ENCODE peak calls at places on chromosome 7, in four cellular contexts. K is fibroblast of the aortic adventitia, R is kidney epithelial cell, B is NCI-H748 treated with DMSO at 0.1 percent for 48 hours. Q is an unnamed sample.

GRCh38 chr7:16836481-16836880 is 31.7 kb upstream of the AGR2 start:
- DNase-seq in K (no peak), R (no peak), B (no peak), Q (no peak)

GRCh38 chr7:132463922-132464321 is 112.3 kb downstream of the PLXNA4 start:
- DNase-seq in K (no peak), R (no peak), B (no peak), Q (no peak)

GRCh38 chr7:80829527-80829926 is 89.3 kb downstream of the SEMA3C start:
- DNase-seq in K (no peak), R (no peak), B (no peak), Q (no peak)

GRCh38 chr7:48004023-48004422 is 24.6 kb upstream of the HUS1 start:
- DNase-seq in K (no peak), R (no peak), B (no peak), Q (no peak)

GRCh38 chr7:120639884-120640283 is 218.1 kb downstream of the TSPAN12 start:
- DNase-seq in K (no peak), R (no peak), B (no peak), Q (no peak)

GRCh38 chr7:107890493-107890961 is 456 bp upstream of the DLD start:
- DNase-seq in K (no peak), R (no peak), B (no peak), Q (no peak)

GRCh38 chr7:41336981-41337380 is 365.9 kb downstream of the INHBA start:
- DNase-seq in K (no peak), R (no peak), B (no peak), Q (no peak)

GRCh38 chr7:116499168-116500070 is at the start of gene CAV2:
- DNase-seq in K (peak), R (no peak), B (no peak), Q (no peak)

GRCh38 chr7:112160130-112160770 is 45.9 kb downstream of the DOCK4 start:
- DNase-seq in K (peak), R (no peak), B (peak), Q (no peak)

GRCh38 chr7:27229448-27229847 is 13.2 kb upstream of the EVX1 start:
- DNase-seq in K (no peak), R (no peak), B (no peak), Q (no peak)

Q was measured in fibroblast of the conjunctiva.